ENCODE peak calls at places on chromosomes 4 and X, in ten cellular contexts. S is naive thymus-derived CD8-positive, alpha-beta T cell; Q is stimulated activated CD4-positive, alpha-beta T cell treated with anti-CD3 and anti-CD28 coated beads, Interleukin-15, amount 100 ng/mL, for 1 hour; D is NCI-H774; T is progenitor cell of endocrine pancreas; R is frontal cortex; H is SW480; A is psoas muscle; L is activated CD4-positive, alpha-beta T cell treated with anti-CD3 and anti-CD28 coated beads for 1 hour; Y is CD8-positive, alpha-beta T cell. W is an unnamed sample.

GRCh38 chr4:60452259-60452658 is 747.9 kb upstream of the ADGRL3 start:
- DNase-seq in S (no peak), Q (no peak), D (no peak), T (no peak), R (no peak), H (no peak), A (no peak), L (no peak), Y (no peak), W (no peak)

GRCh38 chr4:95432466-95432865 is 116.3 kb downstream of the UNC5C start:
- DNase-seq in S (no peak), Q (no peak), D (no peak), T (no peak), R (no peak), H (no peak), A (no peak), L (no peak), Y (no peak), W (no peak)

GRCh38 chrX:55907968-55908607 is 190.5 kb downstream of the RRAGB start:
- DNase-seq in S (peak; percentile 47), Q (peak; percentile 2), D (no peak), T (peak; percentile 51), R (no peak), H (peak; percentile 27), A (peak; percentile 37), L (peak; percentile 9), Y (peak; percentile 13), W (no peak)

GRCh38 chr4:165721815-165722214 is 151.2 kb upstream of the TLL1 start:
- DNase-seq in S (no peak), Q (no peak), D (no peak), T (no peak), R (no peak), H (no peak), A (no peak), L (no peak), Y (no peak), W (no peak)

GRCh38 chrX:132389480-132389879 is 99.4 kb downstream of the MBNL3 start:
- DNase-seq in S (no peak), Q (no peak), D (no peak), T (no peak), R (no peak), H (no peak), A (no peak), L (no peak), Y (no peak), W (no peak)

GRCh38 chr4:153426207-153426886 is 39.8 kb upstream of the TMEM131L start:
- DNase-seq in S (peak; percentile 86), Q (no peak), D (no peak), T (no peak), R (no peak), H (no peak), A (no peak), L (no peak), Y (no peak), W (no peak)

GRCh38 chrX:40176256-40176978 is 78.7 kb upstream of the BCOR start:
- DNase-seq in S (peak; percentile 86), Q (peak; percentile 68), D (peak; percentile 28), T (no peak), R (peak; percentile 69), H (peak; percentile 61), A (peak; percentile 79), L (peak; percentile 68), Y (peak; percentile 67), W (no peak)

GRCh38 chr4:1723131-1723801 is 1.9 kb downstream of the TACC3 start:
- DNase-seq in S (peak; percentile 74), Q (no peak), D (no peak), T (no peak), R (no peak), H (no peak), A (no peak), L (peak; percentile 25), Y (no peak), W (no peak)

GRCh38 chr4:80417019-80417418 is 81.5 kb downstream of the CFAP299 start:
- DNase-seq in S (no peak), Q (no peak), D (no peak), T (no peak), R (no peak), H (no peak), A (no peak), L (no peak), Y (no peak), W (no peak)

GRCh38 chr4:186934841-186935443 is 211.3 kb upstream of the FAT1 start:
- DNase-seq in S (no peak), Q (no peak), D (no peak), T (no peak), R (no peak), H (no peak), A (no peak), L (no peak), Y (no peak), W (no peak)

GRCh38 chrX:153878969-153879653 is 6.9 kb downstream of the L1CAM start:
- DNase-seq in S (no peak), Q (no peak), D (no peak), T (no peak), R (no peak), H (no peak), A (no peak), L (no peak), Y (no peak), W (no peak)

GRCh38 chr4:27721193-27721592 is 860.6 kb downstream of the STIM2 start:
- DNase-seq in S (no peak), Q (no peak), D (no peak), T (no peak), R (no peak), H (no peak), A (no peak), L (no peak), Y (no peak), W (no peak)

GRCh38 chrX:3811331-3812311 is 98.2 kb upstream of the PRKX start:
- DNase-seq in S (peak; percentile 70), Q (peak; percentile 5), D (no peak), T (no peak), R (peak; percentile 42), H (peak; percentile 51), A (no peak), L (peak; percentile 24), Y (peak; percentile 13), W (peak; percentile 14)

W was measured in HuH-7.5.